ENCODE peak calls at places on chromosomes 4 and X, in eight cellular contexts. O, L, B, Y, S, F, K and M are unnamed samples.

GRCh38 chr4:134215636-134216340 is 14.2 kb upstream of the PABPC4L start:
- DNase-seq in L (no peak), K (no peak), F (no peak), S (no peak), Y (no peak), B (peak), O (no peak), M (no peak)

GRCh38 chr4:128060130-128060619 is 937 bp upstream of the LARP1B start:
- DNase-seq in K (no peak), L (no peak), F (no peak), S (no peak), Y (no peak), O (no peak), B (peak), M (no peak)

GRCh38 chrX:133246921-133247320 is 28.8 kb upstream of the TFDP3 start:
- DNase-seq in F (no peak), S (no peak), O (no peak), Y (no peak), L (no peak), K (no peak), B (no peak), M (no peak)

GRCh38 chr4:123352240-123352945 is 44.2 kb upstream of the SPRY1 start:
- DNase-seq in B (peak), F (peak), K (no peak), O (no peak), S (no peak), Y (no peak), L (no peak), M (no peak)

GRCh38 chrX:151680805-151681204 is 14.5 kb upstream of the PRRG3 start:
- DNase-seq in F (no peak), L (peak), B (peak), O (no peak), Y (peak), S (no peak), K (no peak), M (no peak)

GRCh38 chr4:35934370-35934981 is 309.8 kb downstream of the ARAP2 start:
- DNase-seq in K (no peak), B (peak), S (no peak), L (no peak), O (no peak), F (no peak), Y (no peak), M (no peak)

GRCh38 chrX:1202251-1202650 is 10.2 kb downstream of the CRLF2 start:
- DNase-seq in K (no peak), B (no peak), F (no peak), O (no peak), S (no peak), L (no peak), Y (no peak), M (no peak)

GRCh38 chr4:140267576-140267975 is 105.9 kb upstream of the SCOC start:
- DNase-seq in B (peak), L (no peak), Y (no peak), F (no peak), S (no peak), K (no peak), O (no peak), M (no peak)

GRCh38 chrX:140766024-140766611 is 56.6 kb downstream of the LINC00632 start:
- DNase-seq in S (no peak), O (no peak), B (peak), F (no peak), L (no peak), K (no peak), Y (no peak), M (no peak)

GRCh38 chrX:136880003-136880451 is 498 bp downstream of the RBMX start:
- DNase-seq in L (peak), B (no peak), O (no peak), F (peak), K (no peak), Y (no peak), S (no peak), M (no peak)

GRCh38 chrX:3384330-3384729 is 37.9 kb upstream of the MXRA5 start:
- DNase-seq in B (no peak), K (no peak), O (no peak), L (no peak), S (no peak), F (no peak), Y (peak), M (no peak)

GRCh38 chrX:44580466-44580865 is 37.8 kb upstream of the FUNDC1 start:
- DNase-seq in L (no peak), B (peak), K (no peak), Y (no peak), S (no peak), O (no peak), F (no peak), M (no peak)

GRCh38 chrX:45598841-45599240 is 398.2 kb upstream of the DIPK2B start:
- DNase-seq in K (no peak), L (no peak), B (peak), Y (no peak), O (no peak), S (no peak), F (no peak), M (no peak)

GRCh38 chrX:75522565-75523411 is at the start of gene ZDHHC15:
- DNase-seq in K (no peak), L (no peak), O (no peak), B (no peak), S (no peak), F (peak), Y (no peak), M (peak)
- TF ChIP-seq POLR2A in K (no peak), L (no peak), O (peak), B (no peak), S (no peak), F (no peak), Y (no peak), M (no peak)

GRCh38 chrX:47146121-47146935 is 1.3 kb downstream of the RBM10 start:
- DNase-seq in L (no peak), F (no peak), K (no peak), S (no peak), Y (no peak), B (no peak), O (no peak), M (no peak)

GRCh38 chrX:47145408-47146120 is 543 bp downstream of the RBM10 start:
- DNase-seq in K (no peak), O (no peak), L (peak), S (peak), B (no peak), Y (no peak), F (peak), M (no peak)

GRCh38 chrX:47143894-47144625 is 442 bp downstream of the NDUFB11 start:
- DNase-seq in S (no peak), L (peak), O (no peak), F (peak), B (peak), Y (peak), K (no peak), M (no peak)

GRCh38 chrX:47146936-47147859 is 2.2 kb downstream of the RBM10 start:
- DNase-seq in O (no peak), L (no peak), K (no peak), B (no peak), S (no peak), F (no peak), Y (no peak), M (no peak)

DNA sequence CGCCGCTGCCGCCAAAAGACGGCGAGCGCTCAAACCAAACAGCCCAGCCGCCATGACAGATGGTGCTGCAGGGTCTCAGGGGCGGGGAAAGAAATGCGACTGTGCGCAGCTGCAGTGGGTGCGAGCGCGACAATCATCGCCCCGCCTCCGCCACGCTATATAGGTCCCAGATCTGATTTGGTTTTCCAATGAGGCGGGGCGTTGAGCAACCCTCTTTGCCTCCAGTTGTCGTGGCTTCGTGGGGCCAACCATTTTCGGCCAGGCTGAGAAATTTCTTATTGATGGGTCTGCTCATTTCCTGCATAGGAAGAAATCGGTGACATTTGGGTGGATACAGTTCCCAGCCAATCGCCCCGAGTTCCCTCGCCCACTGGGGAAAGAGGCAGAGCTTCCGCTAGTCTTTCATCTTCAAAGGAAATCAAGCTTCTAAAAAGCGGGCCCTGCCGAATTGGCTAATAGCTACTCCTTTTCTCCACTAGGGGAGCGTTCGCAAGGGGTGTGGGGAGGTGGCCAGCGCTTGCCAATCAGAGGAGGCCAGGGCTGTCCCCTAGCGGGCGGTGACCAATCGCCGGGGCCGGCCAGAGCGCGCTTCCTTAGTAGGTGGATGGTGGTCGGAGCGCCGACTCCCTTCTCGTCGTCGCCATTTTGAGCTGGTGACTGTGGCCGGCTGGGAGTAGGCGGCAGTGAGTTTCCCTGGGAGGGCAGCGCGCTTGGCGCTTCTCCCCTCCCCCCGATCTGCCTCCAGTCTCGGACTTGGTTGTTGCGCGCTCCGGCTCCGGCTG is at the start of the genes NDUFB11 and RBM10:
- DNase-seq in K (peak), Y (peak), S (peak), B (peak), F (peak), L (peak), O (peak), M (peak)
- TF ChIP-seq POLR2A in K (peak), Y (peak), S (peak), B (peak), F (no peak), L (peak), O (peak), M (no peak)

GRCh38 chrX:101617211-101618191 is at the start of gene ARMCX6:
- DNase-seq in O (peak), S (peak), B (peak), K (no peak), Y (peak), F (peak), L (peak), M (peak)
- TF ChIP-seq POLR2A in O (no peak), S (no peak), B (no peak), K (peak), Y (peak), F (no peak), L (peak), M (no peak)

GRCh38 chr4:6676722-6677558 is 16.7 kb upstream of the S100P start:
- DNase-seq in K (no peak), L (no peak), F (no peak), S (no peak), Y (no peak), B (no peak), O (no peak), M (no peak)
- TF ChIP-seq POLR2A in K (no peak), L (no peak), F (no peak), S (no peak), Y (no peak), B (no peak), O (no peak), M (no peak)

GRCh38 chr4:118968813-118969212 is 80.2 kb downstream of the SYNPO2 start:
- DNase-seq in F (no peak), S (no peak), L (no peak), K (no peak), Y (no peak), O (no peak), B (no peak), M (no peak)

GRCh38 chr4:118967393-118967792 is 78.7 kb downstream of the SYNPO2 start:
- DNase-seq in L (no peak), K (no peak), F (no peak), O (no peak), S (no peak), B (peak), Y (no peak), M (no peak)

GRCh38 chr4:118964891-118965411 is 76.3 kb downstream of the SYNPO2 start:
- DNase-seq in O (no peak), K (no peak), L (no peak), S (no peak), B (peak), F (no peak), Y (no peak), M (no peak)

GRCh38 chr4:118969359-118969758 is 80.7 kb downstream of the SYNPO2 start:
- DNase-seq in B (peak), Y (no peak), K (no peak), L (peak), O (no peak), F (peak), S (no peak), M (no peak)

GRCh38 chr4:118968006-118968405 is 79.4 kb downstream of the SYNPO2 start:
- DNase-seq in B (peak), O (peak), K (no peak), S (peak), F (peak), Y (no peak), L (no peak), M (no peak)
- TF ChIP-seq POLR2A in B (no peak), O (no peak), K (no peak), S (peak), F (no peak), Y (no peak), L (no peak), M (no peak)

GRCh38 chr4:6502147-6502546 is 29.7 kb upstream of the PPP2R2C start:
- DNase-seq in L (no peak), B (no peak), K (no peak), Y (no peak), F (no peak), O (no peak), S (no peak), M (peak)
- TF ChIP-seq POLR2A in L (no peak), B (no peak), K (no peak), Y (no peak), F (no peak), O (no peak), S (no peak), M (no peak)

DNA sequence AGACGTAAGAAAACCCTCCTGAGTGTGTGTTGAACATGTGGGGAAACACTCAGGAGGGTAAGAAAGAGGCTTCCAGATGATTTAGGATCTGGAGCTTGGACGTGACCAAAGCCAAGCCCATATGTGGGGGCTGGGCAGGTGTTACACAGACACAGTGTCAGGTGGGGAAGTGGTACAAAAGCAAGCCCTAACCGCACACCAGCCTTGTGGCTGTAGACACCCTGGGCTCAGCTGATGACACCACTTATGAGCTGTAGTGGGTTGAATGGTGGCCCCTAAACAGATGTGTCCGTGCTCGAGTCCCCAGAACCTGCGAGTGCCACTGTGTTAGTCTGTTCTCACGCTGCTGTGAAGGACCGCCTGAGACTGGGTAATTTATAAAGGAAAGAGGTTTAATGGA is 25.0 kb upstream of the NSG1 start:
- DNase-seq in O (no peak), L (no peak), K (no peak), B (no peak), F (no peak), S (no peak), Y (no peak), M (no peak)
- TF ChIP-seq POLR2A in O (no peak), L (no peak), K (no peak), B (no peak), F (no peak), S (no peak), Y (no peak), M (no peak)

GRCh38 chr4:40058121-40058520 is 1.5 kb downstream of the N4BP2 start:
- DNase-seq in L (no peak), Y (no peak), S (no peak), K (no peak), O (no peak), F (no peak), B (no peak), M (no peak)

GRCh38 chr4:40055873-40056721 is 553 bp upstream of the N4BP2 start:
- DNase-seq in F (peak), B (peak), K (peak), S (peak), L (peak), O (peak), Y (peak), M (peak)

GRCh38 chr4:40056722-40057539 is at the start of gene N4BP2:
- DNase-seq in L (peak), F (peak), S (peak), O (peak), K (peak), B (peak), Y (peak), M (peak)

GRCh38 chr4:40058854-40059253 is 2.2 kb downstream of the N4BP2 start:
- DNase-seq in S (no peak), F (no peak), O (no peak), L (no peak), K (no peak), B (no peak), Y (no peak), M (no peak)

DNA sequence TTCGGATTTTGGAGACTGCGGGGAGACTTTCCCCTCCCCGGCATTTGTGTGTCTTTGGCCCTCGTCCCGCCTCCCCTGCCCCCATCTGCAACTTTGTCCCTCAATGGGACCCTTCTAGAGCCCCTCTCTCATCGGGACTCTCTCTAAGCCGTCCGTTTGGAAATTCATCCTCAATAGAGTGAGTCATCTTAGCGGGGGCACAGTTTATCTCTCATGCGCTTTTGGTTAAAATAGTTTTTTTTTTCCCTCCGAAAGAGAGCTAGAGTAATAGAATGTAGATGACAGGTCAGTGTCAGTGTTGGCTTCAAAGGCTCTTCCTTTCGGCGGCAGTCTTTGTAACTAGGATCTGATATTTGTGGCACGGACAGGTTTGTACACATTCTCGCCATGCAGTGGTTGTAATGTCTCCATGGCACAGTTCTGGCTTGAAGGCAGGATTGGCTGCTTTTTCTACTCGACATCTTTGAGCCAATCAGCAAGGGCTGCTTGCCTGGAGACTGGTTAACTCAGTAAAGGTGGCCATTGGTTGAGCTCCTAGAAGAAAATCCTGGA is 966 bp downstream of the N4BP2 start:
- DNase-seq in K (peak), B (peak), S (peak), F (peak), Y (peak), O (peak), L (peak), M (peak)
- TF ChIP-seq POLR2A in K (peak), B (no peak), S (peak), F (no peak), Y (peak), O (peak), L (no peak), M (peak)

DNA sequence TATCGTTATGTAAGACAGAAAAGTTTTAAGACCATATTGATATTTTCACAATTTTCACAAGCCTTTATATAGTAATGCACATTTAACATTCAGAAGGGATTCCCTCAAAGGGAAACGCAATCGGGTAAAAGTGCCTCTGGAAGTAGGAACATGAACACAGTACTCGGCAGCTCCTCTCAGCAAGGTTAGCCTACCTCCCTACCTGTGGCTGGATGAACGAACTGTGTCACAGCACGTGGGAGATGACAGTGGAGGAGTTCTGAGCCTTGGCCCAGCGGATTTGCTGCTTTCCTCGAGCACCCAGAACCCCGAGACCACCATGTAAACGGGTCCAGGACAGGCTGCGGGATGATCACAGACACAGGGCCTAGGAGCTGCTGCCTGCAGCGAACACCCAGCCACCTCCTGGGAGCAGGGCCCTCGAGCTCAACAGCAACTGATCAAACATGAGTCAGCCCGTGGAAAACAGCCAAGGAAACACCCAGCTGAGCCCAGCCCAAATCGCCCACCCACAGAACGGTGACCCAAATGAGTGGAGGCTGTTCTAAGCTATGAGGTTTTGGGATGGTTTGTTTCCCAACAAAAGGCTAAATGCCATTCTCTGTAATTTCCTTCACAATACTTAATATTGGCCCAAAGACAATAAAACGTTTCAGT is 30.4 kb downstream of the FAT1 start:
- DNase-seq in B (peak), Y (peak), F (peak), O (no peak), S (no peak), K (no peak), L (peak), M (peak)
- TF ChIP-seq POLR2A in B (no peak), Y (peak), F (no peak), O (no peak), S (no peak), K (no peak), L (no peak), M (no peak)

GRCh38 chr4:79074040-79074439 is 134.8 kb upstream of the PAQR3 start:
- DNase-seq in K (no peak), F (no peak), Y (no peak), L (no peak), B (no peak), S (no peak), O (no peak), M (no peak)

GRCh38 chr4:79081973-79082372 is 142.7 kb upstream of the PAQR3 start:
- DNase-seq in B (no peak), Y (no peak), O (no peak), F (no peak), L (no peak), S (no peak), K (no peak), M (no peak)

GRCh38 chr4:79082988-79083387 is 143.8 kb upstream of the PAQR3 start:
- DNase-seq in S (no peak), F (no peak), B (no peak), Y (no peak), O (no peak), L (no peak), K (no peak), M (no peak)

GRCh38 chr4:79073471-79073870 is 134.2 kb upstream of the PAQR3 start:
- DNase-seq in L (no peak), S (no peak), F (no peak), B (no peak), K (no peak), Y (no peak), O (no peak), M (no peak)

GRCh38 chr4:79078339-79078738 is 139.1 kb upstream of the PAQR3 start:
- DNase-seq in L (no peak), F (peak), O (no peak), K (no peak), S (no peak), B (no peak), Y (no peak), M (no peak)
- TF ChIP-seq POLR2A in L (no peak), F (no peak), O (no peak), K (no peak), S (no peak), B (no peak), Y (no peak), M (no peak)